ENCODE peak calls at places on chromosomes 6 and 20, in ten cellular contexts. O is upper lobe of left lung, S is sigmoid colon, F is transverse colon, B is stomach, J is tibial nerve, W is A549, V is H1, I is esophagus muscularis mucosa, D is GM12878. M is an unnamed sample.

GRCh38 chr6:14272111-14273085 is 154.8 kb downstream of the CD83 start:
- DNase-seq in I (peak; percentile 12), O (no peak), F (no peak), V (no peak), J (no peak), W (peak; percentile 52), B (no peak), S (no peak), D (no peak), M (no peak)

GRCh38 chr6:138736640-138737039 is 36.9 kb upstream of the CCDC28A start:
- DNase-seq in O (no peak), S (no peak), I (no peak), J (no peak), B (no peak), W (no peak), D (no peak), V (no peak), F (no peak), M (no peak)

GRCh38 chr20:25061103-25061799 is 3.3 kb upstream of the ACSS1 start:
- DNase-seq in V (no peak), J (no peak), B (peak; percentile 68), I (no peak), W (no peak), O (no peak), F (peak; percentile 9), S (peak; percentile 50), D (no peak), M (no peak)

GRCh38 chr6:42782689-42783176 is 881 bp downstream of the BICRAL start:
- DNase-seq in F (peak; percentile 82), B (peak; percentile 75), O (peak; percentile 67), S (peak; percentile 90), D (no peak), V (no peak), I (peak; percentile 93), J (peak; percentile 66), W (peak; percentile 82), M (peak; percentile 73)

GRCh38 chr6:111540971-111541719 is 58.1 kb upstream of the REV3L start:
- DNase-seq in J (no peak), V (no peak), D (no peak), I (no peak), S (no peak), W (no peak), O (no peak), B (no peak), F (no peak), M (no peak)

GRCh38 chr6:684831-685636 is 7.9 kb downstream of the EXOC2 start:
- DNase-seq in V (no peak), J (no peak), I (no peak), O (no peak), D (peak; percentile 53), S (no peak), B (no peak), F (no peak), W (no peak), M (no peak)

GRCh38 chr6:88238065-88238464 is 71.9 kb upstream of the CNR1 start:
- DNase-seq in S (no peak), F (peak; percentile 33), O (peak; percentile 34), D (peak; percentile 33), I (no peak), B (no peak), W (peak; percentile 39), V (peak; percentile 27), J (no peak), M (no peak)

GRCh38 chr6:137645850-137646249 is 151.7 kb upstream of the OLIG3 start:
- DNase-seq in V (no peak), F (no peak), S (no peak), I (no peak), D (no peak), B (no peak), O (no peak), W (no peak), J (no peak), M (no peak)

GRCh38 chr20:17785007-17785406 is 85.2 kb downstream of the BANF2 start:
- DNase-seq in D (no peak), I (no peak), V (no peak), S (no peak), J (no peak), O (peak; percentile 46), B (no peak), F (no peak), W (no peak), M (no peak)

GRCh38 chr6:44504321-44504761 is 116.8 kb downstream of the CDC5L start:
- DNase-seq in V (no peak), B (no peak), I (no peak), F (no peak), W (no peak), D (no peak), J (no peak), S (no peak), O (no peak), M (no peak)

GRCh38 chr6:111918825-111919224 is 45.6 kb upstream of the FYN start:
- DNase-seq in S (no peak), D (no peak), F (no peak), V (no peak), O (no peak), W (no peak), I (no peak), B (no peak), J (no peak), M (no peak)

GRCh38 chr6:39496951-39497350 is 174.4 kb upstream of the KCNK16 start:
- DNase-seq in W (no peak), J (peak; percentile 19), B (peak; percentile 26), I (no peak), O (peak; percentile 24), D (no peak), S (peak; percentile 86), V (no peak), F (peak; percentile 29), M (peak; percentile 74)

DNA sequence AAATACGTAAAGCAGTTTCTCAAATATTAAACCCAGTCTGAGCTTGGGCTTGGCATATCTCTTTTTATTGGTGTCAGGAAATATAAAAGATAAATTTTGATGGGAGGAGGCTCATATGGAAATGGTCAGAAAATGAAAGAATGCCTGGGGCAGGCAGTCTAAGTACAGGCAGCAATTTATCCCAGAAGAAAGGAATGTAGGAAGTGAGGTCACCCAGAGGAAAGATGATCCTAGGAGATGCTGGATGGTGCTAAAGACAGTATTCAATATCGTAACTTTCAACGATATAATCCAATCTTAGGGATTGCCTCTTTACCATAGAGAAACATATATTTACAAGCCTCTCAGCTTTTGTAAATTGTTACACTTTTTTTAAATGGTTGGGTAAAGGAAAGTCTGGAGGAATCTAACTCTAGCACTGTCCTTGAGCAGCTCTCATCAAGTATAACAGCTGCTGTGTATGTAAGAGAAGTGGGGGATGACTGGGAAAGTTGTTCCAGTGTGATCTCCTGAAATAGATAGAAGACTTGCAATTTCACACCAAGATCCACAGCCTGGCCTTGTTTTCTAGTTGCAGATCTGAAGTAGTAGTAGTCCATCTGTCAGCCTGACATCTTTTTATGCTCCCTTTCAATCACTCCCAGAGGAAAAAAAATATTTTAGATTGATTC is 256.9 kb upstream of the SASH1 start:
- DNase-seq in W (no peak), J (no peak), I (no peak), D (no peak), F (no peak), S (no peak), B (no peak), O (no peak), V (no peak), M (no peak)
- TF ChIP-seq POLR2A in W (no peak), J (no peak), I (no peak), D (no peak), F (no peak), S (no peak), B (no peak), O (no peak), V (no peak), M (no peak)

GRCh38 chr6:40962241-40962640 is 76.8 kb downstream of the UNC5CL start:
- DNase-seq in J (no peak), S (no peak), D (peak; percentile 36), B (no peak), I (peak; percentile 70), V (no peak), F (no peak), O (no peak), W (peak; percentile 73), M (no peak)

GRCh38 chr6:40963019-40963418 is 76.0 kb downstream of the UNC5CL start:
- DNase-seq in I (peak; percentile 21), F (no peak), B (no peak), W (no peak), J (no peak), V (no peak), O (no peak), S (no peak), D (no peak), M (no peak)

GRCh38 chr6:40959781-40960327 is 79.2 kb downstream of the UNC5CL start:
- DNase-seq in D (no peak), W (no peak), S (no peak), O (no peak), F (no peak), J (no peak), V (no peak), I (peak; percentile 86), B (no peak), M (no peak)

GRCh38 chr6:40961831-40962230 is 77.2 kb downstream of the UNC5CL start:
- DNase-seq in V (no peak), J (no peak), I (peak; percentile 50), O (no peak), D (no peak), B (no peak), S (no peak), W (no peak), F (no peak), M (no peak)

DNA sequence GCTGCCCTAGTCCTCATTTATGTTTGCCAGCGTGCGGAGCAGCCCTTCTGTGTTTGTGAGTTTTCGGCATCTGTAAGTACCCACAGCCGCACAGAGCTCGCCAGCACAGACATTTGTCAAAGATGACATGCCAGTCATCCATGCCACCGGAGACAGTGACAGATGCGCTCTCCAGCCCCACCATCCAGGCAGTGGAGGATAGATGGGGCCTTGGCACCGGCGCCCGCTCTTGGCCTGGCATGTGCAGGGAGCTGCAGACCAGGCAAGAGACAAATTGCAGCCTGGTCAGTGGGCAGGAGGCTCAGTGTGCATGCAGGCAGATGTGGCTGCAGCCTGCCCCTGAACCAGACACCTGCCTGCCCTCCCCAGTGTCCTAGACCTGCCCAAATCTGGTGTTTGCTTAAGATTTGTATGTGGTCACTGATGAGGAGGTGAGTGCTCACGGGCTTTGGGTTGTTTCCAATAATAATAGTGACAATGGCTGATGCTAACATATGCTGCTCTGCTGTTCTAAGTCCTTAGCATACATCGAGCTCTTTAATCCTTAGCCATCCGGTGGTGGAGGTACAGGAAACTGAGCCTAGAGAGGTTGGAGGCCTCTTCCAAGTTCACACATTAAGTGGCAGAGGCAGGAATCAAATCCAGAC is 78.1 kb downstream of the UNC5CL start:
- DNase-seq in F (no peak), O (no peak), W (no peak), B (no peak), I (peak; percentile 88), J (no peak), D (no peak), S (no peak), V (no peak), M (no peak)
- TF ChIP-seq EP300 in F (no peak), O (no peak), W (no peak), B (no peak), I (no peak), J (no peak), D (no peak), S (no peak), V (no peak), M (no peak)

GRCh38 chr20:37406010-37406998 is 60.4 kb downstream of the SRC start:
- DNase-seq in W (peak; percentile 66), D (no peak), J (no peak), O (peak; percentile 32), F (peak; percentile 47), I (no peak), V (no peak), S (no peak), B (peak; percentile 45), M (peak; percentile 50)
- TF ChIP-seq POLR2A in W (peak; percentile 40), D (peak; percentile 78), J (no peak), O (no peak), F (no peak), I (no peak), V (no peak), S (no peak), B (no peak), M (no peak)

GRCh38 chr6:19369770-19370169 is 467.4 kb upstream of the ID4 start:
- DNase-seq in W (no peak), I (no peak), O (no peak), V (peak; percentile 10), B (no peak), F (no peak), J (no peak), D (no peak), S (no peak), M (no peak)
- TF ChIP-seq EP300 in W (no peak), I (no peak), O (no peak), V (no peak), B (no peak), F (no peak), J (no peak), D (no peak), S (no peak), M (no peak)

M was measured in ovary.